ENCODE peak calls at places on chromosomes 11 and 22, in seven cellular contexts. One of them, this sample, is unnamed.

GRCh38 chr11:844693-845644 is 2.3 kb downstream of the TSPAN4 start:
- DNase-seq in IMR-90: peak; percentile 87
- DNase-seq in lower lobe of right lung: peak; percentile 91
- DNase-seq in stomach: peak; percentile 77
- DNase-seq in endothelial cell of umbilical vein: peak; percentile 92
- DNase-seq in psoas muscle: peak; percentile 90
- DNase-seq in pancreas: peak; percentile 83
- DNase-seq in this sample: peak; percentile 95

GRCh38 chr22:36977401-36977861 is 41.8 kb downstream of the TST start:
- DNase-seq in IMR-90: peak; percentile 9
- DNase-seq in lower lobe of right lung: peak; percentile 81
- DNase-seq in stomach: peak; percentile 67
- DNase-seq in endothelial cell of umbilical vein: peak; percentile 19
- DNase-seq in psoas muscle: peak; percentile 45
- DNase-seq in pancreas: peak; percentile 53
- DNase-seq in this sample: no peak

GRCh38 chr11:102346748-102347525 is at the start of gene BIRC2:
- DNase-seq in IMR-90: peak; percentile 89
- DNase-seq in lower lobe of right lung: peak; percentile 96
- DNase-seq in stomach: peak; percentile 97
- DNase-seq in endothelial cell of umbilical vein: peak; percentile 91
- DNase-seq in psoas muscle: peak; percentile 96
- DNase-seq in pancreas: peak; percentile 91
- DNase-seq in this sample: peak; percentile 92

GRCh38 chr11:133898770-133899115 is 53.4 kb upstream of the SPATA19 start:
- DNase-seq in IMR-90: no peak
- DNase-seq in lower lobe of right lung: peak; percentile 8
- DNase-seq in stomach: peak; percentile 10
- DNase-seq in endothelial cell of umbilical vein: no peak
- DNase-seq in psoas muscle: no peak
- DNase-seq in pancreas: no peak
- DNase-seq in this sample: no peak

GRCh38 chr22:20237480-20238440 is 30.4 kb downstream of the RTN4R start:
- DNase-seq in IMR-90: no peak
- DNase-seq in lower lobe of right lung: no peak
- DNase-seq in stomach: no peak
- DNase-seq in endothelial cell of umbilical vein: no peak
- DNase-seq in psoas muscle: no peak
- DNase-seq in pancreas: peak; percentile 39
- DNase-seq in this sample: no peak

GRCh38 chr11:129766858-129767604 is 48.6 kb upstream of the TMEM45B start:
- DNase-seq in IMR-90: peak; percentile 23
- DNase-seq in lower lobe of right lung: no peak
- DNase-seq in stomach: peak; percentile 49
- DNase-seq in endothelial cell of umbilical vein: peak; percentile 26
- DNase-seq in psoas muscle: no peak
- DNase-seq in pancreas: no peak
- DNase-seq in this sample: no peak

GRCh38 chr11:67293090-67293489 is 4.0 kb downstream of the ANKRD13D start:
- DNase-seq in IMR-90: peak; percentile 65
- DNase-seq in lower lobe of right lung: peak; percentile 4
- DNase-seq in stomach: no peak
- DNase-seq in endothelial cell of umbilical vein: peak; percentile 58
- DNase-seq in psoas muscle: no peak
- DNase-seq in pancreas: no peak
- DNase-seq in this sample: no peak

GRCh38 chr22:44136112-44136511 is 44.6 kb upstream of the PARVG start:
- DNase-seq in IMR-90: no peak
- DNase-seq in lower lobe of right lung: no peak
- DNase-seq in stomach: no peak
- DNase-seq in endothelial cell of umbilical vein: no peak
- DNase-seq in psoas muscle: no peak
- DNase-seq in pancreas: no peak
- DNase-seq in this sample: no peak

GRCh38 chr11:62471603-62472002 is 52.8 kb downstream of the SCGB1A1 start:
- DNase-seq in IMR-90: no peak
- DNase-seq in lower lobe of right lung: no peak
- DNase-seq in stomach: no peak
- DNase-seq in endothelial cell of umbilical vein: no peak
- DNase-seq in psoas muscle: no peak
- DNase-seq in pancreas: no peak
- DNase-seq in this sample: no peak

GRCh38 chr22:39090426-39091064 is 6.5 kb upstream of the APOBEC3H start:
- DNase-seq in IMR-90: no peak
- DNase-seq in lower lobe of right lung: peak; percentile 60
- DNase-seq in stomach: peak; percentile 53
- DNase-seq in endothelial cell of umbilical vein: no peak
- DNase-seq in psoas muscle: peak; percentile 29
- DNase-seq in pancreas: no peak
- DNase-seq in this sample: no peak

GRCh38 chr22:28885939-28886338 is 2.6 kb downstream of the ZNRF3 start:
- DNase-seq in IMR-90: no peak
- DNase-seq in lower lobe of right lung: no peak
- DNase-seq in stomach: peak; percentile 48
- DNase-seq in endothelial cell of umbilical vein: no peak
- DNase-seq in psoas muscle: no peak
- DNase-seq in pancreas: no peak
- DNase-seq in this sample: no peak

GRCh38 chr11:83241291-83241946 is 44.7 kb downstream of the CCDC90B start:
- DNase-seq in IMR-90: peak; percentile 77
- DNase-seq in lower lobe of right lung: no peak
- DNase-seq in stomach: peak; percentile 74
- DNase-seq in endothelial cell of umbilical vein: peak; percentile 74
- DNase-seq in psoas muscle: no peak
- DNase-seq in pancreas: peak; percentile 33
- DNase-seq in this sample: no peak

GRCh38 chr11:45105233-45105992 is 41.0 kb upstream of the PRDM11 start:
- DNase-seq in IMR-90: peak; percentile 65
- DNase-seq in lower lobe of right lung: peak; percentile 84
- DNase-seq in stomach: peak; percentile 77
- DNase-seq in endothelial cell of umbilical vein: peak; percentile 70
- DNase-seq in psoas muscle: peak; percentile 82
- DNase-seq in pancreas: peak; percentile 58
- DNase-seq in this sample: peak; percentile 81

DNA sequence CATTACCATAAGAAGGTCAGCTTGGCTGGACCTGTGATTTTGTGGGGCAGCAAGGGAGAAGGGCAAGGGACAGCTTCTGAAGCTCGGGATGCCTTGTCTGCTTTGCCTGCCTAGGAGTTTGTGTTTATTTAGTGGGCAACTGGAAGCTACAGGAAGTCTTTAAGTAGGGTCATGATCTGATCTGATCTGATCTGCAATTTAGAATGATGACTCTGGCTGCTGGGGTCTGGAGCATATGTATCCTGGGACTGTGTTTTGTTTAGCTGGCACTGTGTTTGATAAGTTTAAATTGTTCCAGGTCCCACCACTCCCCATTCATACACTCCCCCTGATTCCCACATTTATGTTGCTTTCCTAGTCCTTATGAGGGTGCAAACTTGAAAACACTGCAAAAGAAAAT is 47.7 kb upstream of the HTATIP2 start:
- DNase-seq in IMR-90: no peak
- DNase-seq in lower lobe of right lung: no peak
- DNase-seq in stomach: no peak
- DNase-seq in endothelial cell of umbilical vein: no peak
- DNase-seq in psoas muscle: no peak
- DNase-seq in pancreas: no peak
- DNase-seq in this sample: no peak
- H3K4me1 ChIP-seq in IMR-90: no peaks in the 10 kb centered on the region
- H3K4me1 ChIP-seq in lower lobe of right lung: no peaks in the 10 kb centered on the region
- H3K4me1 ChIP-seq in stomach: no peaks in the 10 kb centered on the region
- H3K4me1 ChIP-seq in endothelial cell of umbilical vein: no peaks in the 10 kb centered on the region
- H3K4me1 ChIP-seq in psoas muscle: no peaks in the 10 kb centered on the region
- H3K4me1 ChIP-seq in pancreas: no peaks in the 10 kb centered on the region
- H3K4me1 ChIP-seq in this sample: no peaks in the 10 kb centered on the region

DNA sequence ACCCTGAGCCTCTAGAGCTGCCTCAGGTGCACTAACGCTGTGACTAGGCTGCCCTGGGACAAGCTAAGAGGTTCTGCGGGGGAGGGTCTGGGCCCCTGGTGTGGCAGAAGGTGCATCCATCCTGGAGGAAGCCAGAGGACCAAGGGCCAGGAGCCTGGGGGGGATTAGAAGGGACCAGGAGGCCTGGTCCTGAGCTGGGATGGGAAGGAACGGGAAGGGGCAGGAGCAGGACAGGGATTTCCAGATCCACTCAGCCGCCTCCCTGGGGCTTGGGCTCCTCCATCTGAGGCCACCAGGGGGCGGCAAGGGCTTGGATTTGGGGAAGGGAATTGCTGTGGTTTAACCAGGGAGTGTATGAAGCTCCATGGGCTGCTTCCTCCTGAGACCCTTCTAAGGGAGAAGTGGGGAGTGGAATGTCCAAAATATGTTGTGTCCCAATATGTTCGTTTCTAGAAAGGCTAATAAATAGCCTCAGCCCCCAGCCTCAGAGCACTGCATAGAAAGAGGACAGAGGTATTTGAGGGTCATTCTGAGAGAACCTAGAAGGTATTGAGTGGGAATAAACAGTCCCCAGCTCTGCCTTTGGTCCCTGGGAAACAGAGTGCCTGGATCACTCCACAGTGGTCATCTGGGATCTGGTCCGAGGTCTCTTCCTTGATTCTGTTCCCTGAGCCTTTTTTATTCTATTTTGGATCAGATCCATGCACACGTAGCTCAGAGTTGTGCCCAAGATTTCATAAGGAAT is 17.4 kb upstream of the PRAME start:
- DNase-seq in IMR-90: peak; percentile 24
- DNase-seq in lower lobe of right lung: no peak
- DNase-seq in stomach: peak; percentile 49
- DNase-seq in endothelial cell of umbilical vein: peak; percentile 31
- DNase-seq in psoas muscle: peak; percentile 43
- DNase-seq in pancreas: peak; percentile 12
- DNase-seq in this sample: no peak
- H3K9me3 ChIP-seq in IMR-90: no peaks in the 10 kb centered on the region
- H3K9me3 ChIP-seq in lower lobe of right lung: no peaks in the 10 kb centered on the region
- H3K9me3 ChIP-seq in stomach: no peaks in the 10 kb centered on the region
- H3K9me3 ChIP-seq in endothelial cell of umbilical vein: no peaks in the 10 kb centered on the region
- H3K9me3 ChIP-seq in psoas muscle: no peaks in the 10 kb centered on the region
- H3K9me3 ChIP-seq in pancreas: no peaks in the 10 kb centered on the region
- H3K9me3 ChIP-seq in this sample: no peaks in the 10 kb centered on the region

GRCh38 chr11:7418916-7419315 is 66.4 kb upstream of the OLFML1 start:
- DNase-seq in IMR-90: no peak
- DNase-seq in lower lobe of right lung: no peak
- DNase-seq in stomach: no peak
- DNase-seq in endothelial cell of umbilical vein: no peak
- DNase-seq in psoas muscle: no peak
- DNase-seq in pancreas: no peak
- DNase-seq in this sample: no peak
- TF ChIP-seq CTCF in IMR-90: no peak
- TF ChIP-seq CTCF in lower lobe of right lung: no peak
- TF ChIP-seq CTCF in stomach: no peak
- TF ChIP-seq CTCF in endothelial cell of umbilical vein: no peak
- TF ChIP-seq CTCF in psoas muscle: no peak
- TF ChIP-seq CTCF in pancreas: no peak
- TF ChIP-seq CTCF in this sample: no peak

GRCh38 chr22:35611200-35611890 is 5.8 kb downstream of the MB start:
- DNase-seq in IMR-90: no peak
- DNase-seq in lower lobe of right lung: peak; percentile 10
- DNase-seq in stomach: no peak
- DNase-seq in endothelial cell of umbilical vein: no peak
- DNase-seq in psoas muscle: no peak
- DNase-seq in pancreas: no peak
- DNase-seq in this sample: no peak
- H3K4me1 ChIP-seq in IMR-90: no peaks in the 10 kb centered on the region
- H3K4me1 ChIP-seq in lower lobe of right lung: no peaks in the 10 kb centered on the region
- H3K4me1 ChIP-seq in stomach: peaks cover 2% of the 10 kb centered on the region
- H3K4me1 ChIP-seq in endothelial cell of umbilical vein: no peaks in the 10 kb centered on the region
- H3K4me1 ChIP-seq in psoas muscle: peaks cover 61% of the 10 kb centered on the region
- H3K4me1 ChIP-seq in pancreas: no peaks in the 10 kb centered on the region
- H3K4me1 ChIP-seq in this sample: peaks cover 49% of the 10 kb centered on the region

GRCh38 chr22:48755332-48755949 is 1072.2 kb downstream of the BRD1 start:
- DNase-seq in IMR-90: no peak
- DNase-seq in lower lobe of right lung: no peak
- DNase-seq in stomach: peak; percentile 17
- DNase-seq in endothelial cell of umbilical vein: no peak
- DNase-seq in psoas muscle: no peak
- DNase-seq in pancreas: no peak
- DNase-seq in this sample: peak; percentile 40

GRCh38 chr22:48752451-48753380 is 1075.0 kb downstream of the BRD1 start:
- DNase-seq in IMR-90: no peak
- DNase-seq in lower lobe of right lung: no peak
- DNase-seq in stomach: peak; percentile 20
- DNase-seq in endothelial cell of umbilical vein: no peak
- DNase-seq in psoas muscle: no peak
- DNase-seq in pancreas: no peak
- DNase-seq in this sample: peak; percentile 42

GRCh38 chr22:48754611-48755331 is 1072.9 kb downstream of the BRD1 start:
- DNase-seq in IMR-90: no peak
- DNase-seq in lower lobe of right lung: peak; percentile 24
- DNase-seq in stomach: peak; percentile 10
- DNase-seq in endothelial cell of umbilical vein: no peak
- DNase-seq in psoas muscle: no peak
- DNase-seq in pancreas: no peak
- DNase-seq in this sample: peak; percentile 32

GRCh38 chr22:48753381-48753730 is 1074.3 kb downstream of the BRD1 start:
- DNase-seq in IMR-90: no peak
- DNase-seq in lower lobe of right lung: no peak
- DNase-seq in stomach: peak; percentile 5
- DNase-seq in endothelial cell of umbilical vein: no peak
- DNase-seq in psoas muscle: no peak
- DNase-seq in pancreas: no peak
- DNase-seq in this sample: peak; percentile 44

GRCh38 chr22:48753752-48754517 is 1073.7 kb downstream of the BRD1 start:
- DNase-seq in IMR-90: no peak
- DNase-seq in lower lobe of right lung: no peak
- DNase-seq in stomach: peak; percentile 15
- DNase-seq in endothelial cell of umbilical vein: no peak
- DNase-seq in psoas muscle: no peak
- DNase-seq in pancreas: no peak
- DNase-seq in this sample: peak; percentile 21
- H3K9me3 ChIP-seq in IMR-90: peaks cover 75% of the 10 kb centered on the region
- H3K9me3 ChIP-seq in lower lobe of right lung: no peaks in the 10 kb centered on the region
- H3K9me3 ChIP-seq in stomach: no peaks in the 10 kb centered on the region
- H3K9me3 ChIP-seq in endothelial cell of umbilical vein: peaks cover 12% of the 10 kb centered on the region
- H3K9me3 ChIP-seq in psoas muscle: no peaks in the 10 kb centered on the region
- H3K9me3 ChIP-seq in pancreas: no peaks in the 10 kb centered on the region
- H3K9me3 ChIP-seq in this sample: no peaks in the 10 kb centered on the region

DNA sequence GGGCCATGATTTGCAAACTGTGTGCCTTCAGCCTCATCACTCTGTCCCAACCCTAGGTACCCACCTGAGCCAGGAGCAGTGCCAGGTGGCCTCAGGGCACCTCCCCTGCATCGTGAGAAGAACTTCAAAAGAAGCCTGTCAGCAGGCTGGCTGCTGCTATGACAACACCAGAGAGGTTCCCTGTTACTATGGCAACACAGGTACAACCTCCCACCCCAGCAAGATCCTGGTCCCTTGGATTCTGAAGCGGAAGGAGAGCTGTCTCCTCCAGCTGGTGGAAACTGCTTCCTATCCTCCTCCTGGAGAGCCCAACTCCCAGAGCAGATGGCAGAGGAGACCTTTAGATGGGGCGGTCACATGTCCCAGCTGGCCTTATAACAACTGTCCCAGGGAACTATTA is 2.9 kb downstream of the ZP1 start:
- DNase-seq in IMR-90: no peak
- DNase-seq in lower lobe of right lung: peak; percentile 14
- DNase-seq in stomach: no peak
- DNase-seq in endothelial cell of umbilical vein: no peak
- DNase-seq in psoas muscle: no peak
- DNase-seq in pancreas: no peak
- DNase-seq in this sample: no peak
- TF ChIP-seq CTCF in IMR-90: no peak
- TF ChIP-seq CTCF in lower lobe of right lung: no peak
- TF ChIP-seq CTCF in stomach: no peak
- TF ChIP-seq CTCF in endothelial cell of umbilical vein: no peak
- TF ChIP-seq CTCF in psoas muscle: no peak
- TF ChIP-seq CTCF in pancreas: no peak
- TF ChIP-seq CTCF in this sample: no peak